ENCODE peak calls at places on chromosomes 11 and 22, in eight cellular contexts. R, X, G, I, Z, Y, E and O are unnamed samples.

GRCh38 chr11:59967677-59968394 is 4.0 kb downstream of the OOSP4A start:
- DNase-seq in R (no peak), G (no peak), E (no peak), Z (no peak), I (no peak), Y (no peak), X (no peak), O (no peak)

GRCh38 chr22:32760815-32761214 is 40.7 kb upstream of the TIMP3 start:
- DNase-seq in Z (no peak), X (no peak), Y (no peak), I (no peak), G (no peak), E (no peak), R (no peak), O (no peak)

GRCh38 chr11:70270877-70271634 is 566 bp downstream of the PPFIA1 start:
- DNase-seq in G (peak), R (peak), E (peak), I (peak), Y (peak), X (peak), Z (peak), O (no peak)

GRCh38 chr11:100009728-100010127 is 677.4 kb upstream of the ARHGAP42 start:
- DNase-seq in Y (no peak), E (no peak), Z (no peak), X (no peak), G (no peak), R (no peak), I (no peak), O (no peak)

GRCh38 chr11:71078482-71078881 is 173.9 kb downstream of the SHANK2 start:
- DNase-seq in G (no peak), R (no peak), Y (no peak), I (no peak), X (no peak), E (no peak), Z (no peak), O (no peak)

GRCh38 chr22:39474351-39474991 is 17.7 kb downstream of the MGAT3 start:
- DNase-seq in G (no peak), R (no peak), Z (no peak), E (no peak), Y (no peak), X (no peak), I (peak), O (no peak)

GRCh38 chr11:119310682-119311052 is 6.3 kb downstream of the MCAM start:
- DNase-seq in I (no peak), Y (no peak), G (no peak), R (no peak), Z (no peak), X (no peak), E (no peak), O (no peak)

GRCh38 chr11:111788051-111788450 is 21.9 kb upstream of the PPP2R1B start:
- DNase-seq in E (no peak), Z (no peak), Y (no peak), X (no peak), I (no peak), R (no peak), G (no peak), O (no peak)

GRCh38 chr22:31829505-31829904 is 75.7 kb downstream of the DEPDC5 start:
- DNase-seq in Y (no peak), G (peak), E (no peak), R (peak), Z (peak), I (peak), X (no peak), O (no peak)

GRCh38 chr22:41966607-41967240 is 2.5 kb upstream of the SEPTIN3 start:
- DNase-seq in Z (peak), X (no peak), I (peak), E (peak), G (no peak), R (no peak), Y (no peak), O (peak)

GRCh38 chr11:121415861-121416260 is 36.3 kb upstream of the SORL1 start:
- DNase-seq in I (no peak), E (no peak), X (no peak), G (no peak), Z (no peak), R (no peak), Y (no peak), O (no peak)

GRCh38 chr11:88480217-88480616 is 142.7 kb upstream of the CTSC start:
- DNase-seq in G (no peak), I (peak), X (no peak), E (no peak), Y (no peak), Z (no peak), R (no peak), O (no peak)

GRCh38 chr11:125264091-125265022 is 99.8 kb downstream of the PKNOX2 start:
- DNase-seq in R (no peak), Z (no peak), I (no peak), X (no peak), Y (no peak), G (no peak), E (no peak), O (no peak)

GRCh38 chr22:31944700-31945477 is 554 bp downstream of the YWHAH start:
- DNase-seq in X (no peak), I (no peak), Z (peak), G (peak), E (peak), R (peak), Y (peak), O (no peak)

GRCh38 chr11:85154294-85154693 is 472.9 kb downstream of the DLG2 start:
- DNase-seq in I (no peak), G (no peak), Y (no peak), E (no peak), X (no peak), Z (no peak), R (no peak), O (no peak)